ENCODE peak calls at places on chromosomes 12 and 14, in seven cellular contexts. I is keratinocyte, F is adrenal gland, J is esophagus muscularis mucosa, X is Calu3, H is fibroblast of pulmonary artery, T is cardiac muscle cell. L is an unnamed sample.

GRCh38 chr12:54879132-54879531 is 24.8 kb downstream of the MUCL1 start:
- DNase-seq in I (no peak), T (no peak), H (peak; percentile 8), J (no peak), F (no peak), X (no peak), L (no peak)

GRCh38 chr12:11987906-11988305 is 82.8 kb upstream of the BCL2L14 start:
- DNase-seq in T (no peak), I (no peak), F (no peak), H (no peak), X (no peak), J (no peak), L (no peak)

GRCh38 chr12:47577213-47577612 is 128.6 kb downstream of the RPAP3 start:
- DNase-seq in I (no peak), X (no peak), H (no peak), F (no peak), J (no peak), T (no peak), L (no peak)

GRCh38 chr14:103315941-103316340 is 18.1 kb upstream of the EIF5 start:
- DNase-seq in T (no peak), H (no peak), I (no peak), J (no peak), X (no peak), F (no peak), L (no peak)

GRCh38 chr12:10362325-10362724 is 27.5 kb downstream of the KLRK1 start:
- DNase-seq in F (no peak), X (no peak), J (no peak), H (no peak), T (no peak), I (no peak), L (no peak)

GRCh38 chr12:109875572-109876131 is 4.7 kb downstream of the GLTP start:
- DNase-seq in F (no peak), X (peak; percentile 62), H (no peak), T (no peak), I (no peak), J (no peak), L (no peak)

GRCh38 chr14:24965934-24966593 is 83.9 kb downstream of the STXBP6 start:
- DNase-seq in J (no peak), X (peak; percentile 20), I (no peak), F (no peak), H (peak; percentile 79), T (peak; percentile 78), L (no peak)

GRCh38 chr12:72141381-72141780 is 130.8 kb upstream of the TRHDE start:
- DNase-seq in J (no peak), I (no peak), T (no peak), H (peak; percentile 1), X (no peak), F (no peak), L (no peak)

GRCh38 chr12:52168019-52168717 is 23.6 kb downstream of the KRT80 start:
- DNase-seq in J (no peak), T (no peak), X (peak; percentile 62), I (no peak), H (no peak), F (no peak), L (no peak)

GRCh38 chr14:74610866-74611671 is 968 bp downstream of the LTBP2 start:
- DNase-seq in F (no peak), J (no peak), I (no peak), H (peak; percentile 53), T (peak; percentile 61), X (no peak), L (no peak)

GRCh38 chr14:39499514-39499913 is 67.3 kb upstream of the FBXO33 start:
- DNase-seq in T (no peak), I (no peak), X (no peak), F (no peak), H (no peak), J (no peak), L (no peak)

GRCh38 chr12:30811966-30812365 is 57.2 kb upstream of the CAPRIN2 start:
- DNase-seq in T (no peak), H (no peak), X (no peak), I (no peak), F (no peak), J (peak; percentile 87), L (no peak)

GRCh38 chr12:77477907-77478533 is 352.7 kb upstream of the NAV3 start:
- DNase-seq in X (no peak), J (no peak), H (no peak), T (no peak), I (no peak), F (no peak), L (no peak)

DNA sequence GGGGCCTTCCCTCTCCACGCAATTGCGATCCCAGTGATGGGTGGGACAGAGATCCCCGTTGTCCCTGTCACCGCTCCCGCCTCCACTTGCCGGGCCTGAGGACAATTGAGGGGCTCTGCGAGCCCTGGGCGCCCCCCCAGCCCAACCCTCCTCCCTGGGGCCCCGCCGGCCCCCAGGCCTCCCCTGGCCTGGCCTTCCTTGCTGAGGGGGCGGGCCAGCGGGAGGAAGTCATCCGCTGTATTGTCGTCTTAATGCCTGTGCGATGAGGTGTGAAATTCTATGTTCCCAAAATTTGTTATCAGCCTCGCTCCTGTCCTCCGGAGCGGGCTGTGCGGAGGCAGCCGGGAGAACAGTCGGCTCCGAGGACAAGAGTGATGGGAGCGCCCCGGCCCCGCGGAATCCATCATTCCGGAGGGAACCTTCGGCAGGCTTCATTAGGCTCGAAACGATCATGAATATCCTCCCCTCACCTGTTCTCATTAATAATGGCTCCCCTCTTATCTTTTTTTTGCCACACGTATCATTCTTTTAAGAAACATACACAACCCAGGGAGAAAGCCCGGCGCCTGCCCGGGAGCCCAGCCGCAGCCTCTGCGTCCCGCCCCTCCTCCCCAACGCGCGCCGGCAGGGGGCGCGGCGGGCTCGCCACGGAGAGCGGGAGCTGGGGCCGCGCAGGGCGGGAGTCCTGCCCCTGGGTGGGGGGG is 17.3 kb upstream of the DLK1 start:
- DNase-seq in H (peak; percentile 27), J (no peak), I (no peak), X (peak; percentile 30), F (peak; percentile 65), T (peak; percentile 57), L (peak; percentile 51)
- TF ChIP-seq CTCF in H (peak; percentile 18), J (peak; percentile 65), I (no peak), X (peak; percentile 30), F (peak; percentile 57), T (peak; percentile 77), L (no peak)

GRCh38 chr14:106185837-106186233 is 659.5 kb downstream of the TMEM121 start:
- DNase-seq in H (no peak), I (no peak), T (no peak), F (no peak), X (peak; percentile 18), J (peak; percentile 77), L (no peak)
- TF ChIP-seq CTCF in H (no peak), I (no peak), T (no peak), F (no peak), X (no peak), J (no peak), L (no peak)

GRCh38 chr14:100328495-100329163 is 5.5 kb downstream of the SLC25A47 start:
- DNase-seq in I (no peak), X (no peak), T (no peak), J (no peak), H (no peak), F (no peak), L (no peak)
- TF ChIP-seq CTCF in I (no peak), X (no peak), T (no peak), J (no peak), H (no peak), F (no peak), L (no peak)

GRCh38 chr14:85531594-85532391 is 1.8 kb downstream of the FLRT2 start:
- DNase-seq in J (no peak), T (peak; percentile 90), X (no peak), H (peak; percentile 88), F (peak; percentile 59), I (no peak), L (peak; percentile 40)
- TF ChIP-seq CTCF in J (no peak), T (peak; percentile 57), X (no peak), H (peak; percentile 51), F (peak; percentile 16), I (peak; percentile 52), L (peak; percentile 9)

GRCh38 chr12:118680361-118680963 is 300.9 kb upstream of the SRRM4 start:
- DNase-seq in J (no peak), F (no peak), X (peak; percentile 34), T (no peak), H (no peak), I (no peak), L (peak; percentile 4)
- TF ChIP-seq CTCF in J (no peak), F (no peak), X (no peak), T (no peak), H (no peak), I (no peak), L (no peak)

GRCh38 chr14:96089401-96089800 is 50.2 kb downstream of the C14orf132 start:
- DNase-seq in T (no peak), H (no peak), I (no peak), J (no peak), X (no peak), F (no peak), L (no peak)

GRCh38 chr14:96088911-96089310 is 49.7 kb downstream of the C14orf132 start:
- DNase-seq in T (no peak), J (no peak), H (no peak), F (no peak), X (no peak), I (no peak), L (no peak)

GRCh38 chr14:96091941-96092411 is 52.8 kb downstream of the C14orf132 start:
- DNase-seq in J (no peak), I (no peak), H (peak; percentile 40), F (no peak), X (no peak), T (peak; percentile 59), L (no peak)

GRCh38 chr14:96091149-96091693 is 52.1 kb downstream of the C14orf132 start:
- DNase-seq in F (no peak), H (no peak), J (no peak), X (no peak), I (no peak), T (no peak), L (no peak)

GRCh38 chr14:96090441-96091148 is 51.4 kb downstream of the C14orf132 start:
- DNase-seq in F (peak; percentile 61), X (no peak), I (no peak), J (no peak), T (peak; percentile 85), H (peak; percentile 57), L (no peak)
- TF ChIP-seq CTCF in F (no peak), X (no peak), I (no peak), J (no peak), T (peak; percentile 23), H (no peak), L (no peak)

DNA sequence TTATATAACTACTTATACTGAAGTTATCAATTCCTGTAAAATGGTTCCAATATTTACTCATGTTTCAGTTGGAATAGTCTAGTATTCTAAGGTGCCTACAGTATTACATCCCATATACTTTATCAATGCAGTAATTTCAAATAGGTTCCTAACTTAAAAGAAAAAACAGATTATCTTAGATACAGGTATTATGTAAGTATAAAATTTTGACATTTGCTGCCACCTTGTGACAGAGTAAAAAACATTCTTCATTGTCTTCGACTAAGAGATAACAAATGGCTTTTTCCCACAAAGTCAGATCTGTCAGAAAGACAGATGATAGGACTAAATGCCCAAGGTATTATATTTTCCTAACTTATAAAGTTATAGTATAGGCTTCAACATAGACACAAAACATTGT is 78.7 kb downstream of the TXNDC16 start:
- DNase-seq in X (peak; percentile 4), T (peak; percentile 63), H (peak; percentile 71), J (no peak), I (no peak), F (no peak), L (no peak)
- TF ChIP-seq CTCF in X (no peak), T (peak; percentile 40), H (peak; percentile 27), J (peak; percentile 34), I (no peak), F (peak; percentile 39), L (peak; percentile 26)

GRCh38 chr12:98002887-98003493 is 512.4 kb upstream of the TMPO start:
- DNase-seq in I (no peak), X (peak; percentile 72), H (peak; percentile 22), T (peak; percentile 28), J (no peak), F (peak; percentile 24), L (peak; percentile 61)
- TF ChIP-seq CTCF in I (peak; percentile 60), X (peak; percentile 61), H (peak; percentile 32), T (peak; percentile 26), J (peak; percentile 37), F (peak; percentile 40), L (peak; percentile 64)